ENCODE peak calls at places on chromosome 9, in seven cellular contexts. Z is GM06990, G is sigmoid colon, P is hepatocyte, I is lower leg skin, T is suprapubic skin, D is WERI-Rb-1. J is an unnamed sample.

GRCh38 chr9:89154651-89155336 is 23.8 kb downstream of the SHC3 start:
- DNase-seq in G (no peak), D (no peak), I (no peak), P (no peak), Z (no peak), T (no peak), J (peak)

GRCh38 chr9:111481885-111482636 is 2.1 kb downstream of the ECPAS start:
- DNase-seq in Z (no peak), T (no peak), I (no peak), G (no peak), P (peak), D (no peak), J (no peak)

GRCh38 chr9:108565651-108566378 is 290.0 kb downstream of the ACTL7B start:
- DNase-seq in I (peak), G (peak), D (peak), Z (no peak), P (peak), T (no peak), J (peak)

GRCh38 chr9:116329470-116329869 is 175.9 kb downstream of the PAPPA start:
- DNase-seq in P (no peak), T (no peak), G (no peak), Z (no peak), I (no peak), D (no peak), J (no peak)

GRCh38 chr9:8717146-8717545 is 917.6 kb upstream of the DMAC1 start:
- DNase-seq in P (no peak), T (no peak), D (no peak), G (no peak), Z (no peak), I (no peak), J (no peak)

GRCh38 chr9:4866239-4866969 is 73.7 kb downstream of the RCL1 start:
- DNase-seq in D (no peak), T (no peak), Z (no peak), I (no peak), G (no peak), P (no peak), J (no peak)

GRCh38 chr9:123401879-123402513 is 46.0 kb downstream of the CRB2 start:
- DNase-seq in T (no peak), G (no peak), D (peak), P (peak), I (no peak), Z (no peak), J (peak)

GRCh38 chr9:76557674-76558073 is 98.7 kb downstream of the GCNT1 start:
- DNase-seq in G (no peak), Z (no peak), D (no peak), P (no peak), T (no peak), I (no peak), J (no peak)

GRCh38 chr9:130053504-130054427 is at the start of gene GPR107:
- DNase-seq in G (peak), P (peak), D (peak), Z (peak), I (peak), T (peak), J (no peak)

GRCh38 chr9:16063241-16063591 is 510.4 kb downstream of the CCDC171 start:
- DNase-seq in I (no peak), P (no peak), Z (no peak), T (no peak), G (no peak), D (no peak), J (no peak)

GRCh38 chr9:128607642-128608350 is 48.9 kb downstream of the DYNC2I2 start:
- DNase-seq in G (peak), D (no peak), I (no peak), P (no peak), T (no peak), Z (no peak), J (peak)

GRCh38 chr9:112866662-112867274 is 23.9 kb downstream of the SLC46A2 start:
- DNase-seq in Z (no peak), T (no peak), G (no peak), P (no peak), I (no peak), D (no peak), J (no peak)

GRCh38 chr9:113578877-113579269 is 115.3 kb downstream of the RGS3 start:
- DNase-seq in T (no peak), P (peak), Z (peak), G (no peak), D (no peak), I (no peak), J (peak)

GRCh38 chr9:72315510-72316287 is 49.3 kb downstream of the ZFAND5 start:
- DNase-seq in I (peak), T (no peak), G (peak), D (peak), Z (no peak), P (peak), J (peak)

GRCh38 chr9:33719581-33720374 is 75.6 kb upstream of the PRSS3 start:
- DNase-seq in Z (peak), D (peak), P (no peak), T (no peak), G (no peak), I (no peak), J (no peak)

GRCh38 chr9:104911029-104911607 is 16.8 kb downstream of the ABCA1 start:
- DNase-seq in G (no peak), T (no peak), D (peak), Z (no peak), I (no peak), P (no peak), J (no peak)

GRCh38 chr9:131020862-131021261 is 11.9 kb downstream of the LAMC3 start:
- DNase-seq in P (no peak), I (no peak), G (no peak), T (no peak), D (no peak), Z (no peak), J (no peak)

GRCh38 chr9:123455187-123455586 is 99.2 kb downstream of the CRB2 start:
- DNase-seq in Z (no peak), P (no peak), D (no peak), T (no peak), G (peak), I (no peak), J (no peak)

GRCh38 chr9:14994738-14995137 is 84.5 kb upstream of the FREM1 start:
- DNase-seq in G (no peak), T (no peak), P (no peak), Z (no peak), I (no peak), D (no peak), J (no peak)

GRCh38 chr9:18163146-18163545 is 310.8 kb upstream of the ADAMTSL1 start:
- DNase-seq in I (no peak), P (no peak), G (no peak), T (no peak), D (no peak), Z (no peak), J (no peak)

GRCh38 chr9:121569266-121569648 is 69.6 kb upstream of the GGTA1 start:
- DNase-seq in D (no peak), I (no peak), P (no peak), G (no peak), Z (no peak), T (no peak), J (no peak)

DNA sequence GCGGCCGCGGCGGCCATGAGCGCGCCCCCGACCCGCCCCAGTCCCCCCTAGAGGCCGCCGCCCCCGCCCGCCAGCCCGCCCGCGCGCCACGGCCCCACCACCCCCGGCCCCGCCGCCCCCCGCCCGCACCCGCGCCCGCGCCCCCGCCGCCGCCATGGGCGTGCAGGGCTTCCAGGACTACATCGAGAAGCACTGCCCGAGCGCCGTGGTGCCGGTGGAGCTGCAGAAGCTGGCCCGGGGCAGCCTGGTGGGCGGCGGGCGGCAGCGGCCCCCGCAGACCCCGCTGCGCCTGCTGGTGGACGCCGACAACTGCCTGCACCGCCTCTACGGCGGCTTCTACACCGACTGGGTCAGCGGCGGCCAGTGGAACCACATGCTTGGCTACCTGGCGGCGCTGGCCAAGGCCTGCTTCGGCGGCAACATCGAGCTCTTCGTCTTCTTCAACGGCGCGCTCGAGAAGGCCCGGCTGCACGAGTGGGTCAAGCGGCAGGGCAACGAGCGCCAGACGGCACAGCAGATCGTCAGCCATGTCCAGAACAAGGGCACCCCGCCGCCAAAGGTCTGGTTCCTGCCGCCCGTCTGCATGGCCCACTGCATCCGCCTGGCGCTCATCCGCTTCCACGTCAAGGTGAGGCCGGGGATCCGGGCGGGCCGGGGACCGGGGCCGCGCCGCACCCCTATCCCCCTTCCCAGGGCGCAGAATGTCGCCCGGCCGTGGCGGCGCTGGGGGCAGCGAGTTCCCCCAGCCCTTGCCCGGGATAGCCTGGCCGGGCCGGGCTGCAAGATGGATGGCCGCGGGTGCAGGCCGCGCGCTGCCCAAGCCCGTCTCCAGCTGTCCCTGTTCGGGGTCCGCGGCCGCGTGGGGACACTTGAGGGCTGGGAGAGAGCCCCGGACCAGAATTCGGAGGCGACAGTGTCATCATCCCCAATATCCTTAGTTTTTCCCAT is 551 bp downstream of the FAM120A start:
- DNase-seq in T (no peak), P (peak), D (peak), Z (peak), I (peak), G (peak), J (no peak)
- TF ChIP-seq CTCF in T (no peak), P (peak), D (no peak), Z (no peak), I (no peak), G (peak), J (peak)

GRCh38 chr9:117412841-117413240 is 2.0 kb downstream of the ASTN2 start:
- DNase-seq in G (no peak), I (no peak), Z (peak), P (no peak), T (no peak), D (no peak), J (no peak)
- H3K4me3 ChIP-seq in G (peak), I (no peak), Z (no peak), P (no peak), T (peak), D (peak), J (no peak)

DNA sequence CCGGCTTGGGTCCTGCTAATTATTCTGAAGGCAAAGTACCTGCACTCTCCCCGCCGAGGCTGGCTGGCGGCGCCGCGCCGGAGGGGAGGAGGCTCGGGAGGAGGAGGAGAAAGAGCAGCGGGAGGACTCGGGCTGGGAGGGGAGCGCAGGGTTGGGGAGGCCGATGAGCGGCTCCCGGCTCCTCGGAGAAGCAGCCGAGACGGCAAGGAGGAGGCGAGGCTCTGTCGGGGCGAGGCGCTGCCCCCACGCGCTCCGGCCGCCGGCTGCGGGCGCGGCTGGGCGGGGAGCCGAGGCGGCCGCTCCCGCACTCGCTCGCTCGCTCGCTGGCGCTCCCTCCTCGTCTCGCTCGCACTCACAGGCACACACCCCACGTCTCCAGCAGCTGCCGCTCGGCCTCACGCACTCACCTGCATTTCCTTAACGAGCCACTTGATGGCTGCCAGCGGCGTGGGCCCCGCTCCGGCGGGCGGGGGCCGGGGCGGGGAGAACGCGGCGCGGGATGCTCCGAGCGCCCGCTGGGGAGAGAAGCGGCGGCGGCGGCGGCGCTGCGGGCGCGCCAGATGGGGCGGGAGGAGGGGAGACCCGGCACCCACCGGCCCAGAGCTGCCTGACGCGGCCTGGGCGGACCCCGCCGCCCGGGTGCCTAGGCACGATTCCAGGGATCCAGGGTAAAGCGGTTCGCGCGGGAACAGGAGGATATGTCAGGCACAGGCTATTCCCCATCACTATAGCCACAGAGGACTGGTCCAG is at the start of gene PTPRD:
- DNase-seq in Z (peak), G (no peak), D (peak), I (no peak), T (no peak), P (peak), J (peak)
- TF ChIP-seq CTCF in Z (no peak), G (no peak), D (peak), I (no peak), T (peak), P (peak), J (peak)

DNA sequence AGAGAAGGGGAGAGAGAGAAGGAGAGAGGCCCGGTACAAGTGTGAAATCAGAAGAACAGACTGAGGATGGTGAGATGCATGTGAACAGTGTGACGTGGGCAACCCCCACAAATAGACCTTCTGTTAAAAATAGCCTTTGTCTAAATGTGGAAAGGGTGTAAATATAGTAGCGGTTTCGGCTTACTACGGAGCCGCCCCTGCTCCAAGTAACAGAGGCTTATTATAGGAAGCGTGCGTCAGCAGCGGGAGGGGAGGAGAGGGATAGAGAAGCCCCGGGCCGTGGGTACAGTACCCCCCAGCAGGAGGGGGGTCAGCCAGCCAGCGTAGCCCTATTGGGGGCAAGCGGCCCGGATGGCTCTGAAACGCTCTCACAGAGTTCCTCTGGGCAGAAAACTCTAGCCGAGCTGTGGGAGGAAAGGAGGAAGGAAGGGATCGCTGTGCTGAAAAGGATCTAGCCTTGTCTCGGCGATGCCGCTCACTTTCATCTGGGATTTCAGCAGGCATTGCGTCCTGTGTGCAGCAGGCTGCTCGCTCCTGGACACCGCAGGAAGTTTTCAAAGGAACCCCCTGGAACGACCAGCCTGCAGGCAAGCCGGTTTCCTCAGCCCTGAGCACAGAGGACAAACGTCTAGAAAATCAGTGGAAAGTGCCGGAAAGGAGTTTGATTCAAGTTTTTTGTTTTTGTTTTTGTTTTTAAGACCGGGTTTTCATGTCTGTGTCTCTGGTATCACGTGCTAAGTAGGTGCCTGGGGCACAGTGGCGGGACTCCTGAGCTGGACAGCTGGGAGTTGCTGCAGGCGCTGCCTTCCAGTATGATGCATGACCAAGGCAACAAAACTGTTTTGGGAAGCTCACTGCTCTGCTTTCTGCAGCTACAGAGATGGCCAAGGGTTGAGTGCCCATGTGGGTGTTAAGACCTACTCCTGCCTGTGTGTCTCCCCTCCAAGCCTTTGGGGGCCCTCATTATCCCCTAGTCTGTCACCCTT is 146.6 kb downstream of the SEC61B start:
- DNase-seq in D (peak), P (no peak), T (no peak), I (no peak), G (peak), Z (peak), J (peak)
- H3K4me3 ChIP-seq in D (peak), P (no peak), T (peak), I (no peak), G (peak), Z (no peak), J (peak)

GRCh38 chr9:68732405-68733020 is 27.5 kb downstream of the PIP5K1B start:
- DNase-seq in P (no peak), D (no peak), G (no peak), I (no peak), Z (no peak), T (no peak), J (no peak)
- TF ChIP-seq CTCF in P (no peak), D (no peak), G (no peak), I (no peak), Z (no peak), T (no peak), J (no peak)

DNA sequence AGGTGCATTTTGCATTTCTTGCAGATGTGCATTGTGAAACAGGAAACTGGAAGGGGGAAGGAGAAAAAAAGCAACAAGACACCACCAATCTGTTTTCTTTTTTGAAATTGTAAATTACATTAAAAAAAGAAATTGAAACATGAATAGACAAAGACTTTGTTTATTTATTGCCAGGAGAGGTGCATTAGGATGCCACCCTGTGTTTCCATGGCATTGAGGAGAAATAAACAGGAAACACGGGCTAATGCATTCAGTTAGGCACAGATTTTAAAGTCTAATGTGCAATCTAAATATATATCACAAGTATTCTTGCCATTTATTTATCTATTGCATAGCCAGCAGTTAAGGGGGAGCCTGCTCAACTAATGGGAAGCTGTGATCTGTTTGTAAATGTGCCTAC is 479.0 kb downstream of the PSAT1 start:
- DNase-seq in P (no peak), G (no peak), T (no peak), I (no peak), D (no peak), Z (no peak), J (no peak)
- H3K4me3 ChIP-seq in P (no peak), G (no peak), T (no peak), I (no peak), D (no peak), Z (no peak), J (no peak)

DNA sequence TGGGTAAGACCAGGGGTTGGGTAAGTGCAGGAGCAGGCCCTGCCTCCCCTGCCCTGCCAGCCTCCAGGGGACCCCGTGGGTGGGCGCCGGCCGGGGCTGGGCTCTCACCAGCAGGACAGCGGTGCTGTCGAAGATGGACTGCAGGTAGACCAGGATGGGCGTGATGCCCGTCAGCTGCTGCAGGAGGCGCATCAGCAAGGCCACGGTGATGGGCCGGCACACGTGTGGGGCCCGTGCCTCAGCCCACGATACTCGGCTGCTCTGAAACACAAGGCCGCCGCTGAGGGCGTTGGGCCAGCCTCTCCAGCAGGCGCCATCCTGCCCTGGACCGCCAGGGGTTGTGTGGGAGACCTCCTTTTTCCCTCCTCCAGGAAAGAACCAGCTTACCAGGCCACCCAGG is 4.0 kb downstream of the SLC2A6 start:
- DNase-seq in Z (no peak), D (no peak), T (no peak), I (no peak), P (no peak), G (no peak), J (no peak)
- TF ChIP-seq CTCF in Z (no peak), D (no peak), T (no peak), I (no peak), P (no peak), G (no peak), J (no peak)

J was measured in astrocyte of the cerebellum.